ENCODE peak calls at places on chromosomes 13 and 19, in four cellular contexts. O is stimulated activated CD4-positive, alpha-beta T cell treated with anti-CD3 and anti-CD28 coated beads, Interleukin-1b, Interleukin-23, amount 100 ng/mL, for 4 hours; K is A172; L is H54. S is an unnamed sample.

GRCh38 chr19:912181-913079 is 589 bp downstream of the R3HDM4 start:
- DNase-seq in O (no peak), K (no peak), L (no peak), S (no peak)

GRCh38 chr19:35716735-35716984 is 1.1 kb upstream of the KMT2B start:
- DNase-seq in O (no peak), K (no peak), L (no peak), S (no peak)

GRCh38 chr19:8307965-8308866 is at the start of gene CD320:
- DNase-seq in O (peak), K (peak), L (peak), S (peak)

GRCh38 chr19:19403373-19403901 is 2.0 kb upstream of the GATAD2A start:
- DNase-seq in O (no peak), K (peak), L (peak), S (peak)

GRCh38 chr19:1104452-1105216 is 840 bp downstream of the GPX4 start:
- DNase-seq in O (peak), K (no peak), L (peak), S (peak)

GRCh38 chr19:20479483-20479882 is 86.1 kb downstream of the ZNF737 start:
- DNase-seq in O (no peak), K (no peak), L (no peak), S (no peak)

GRCh38 chr13:113535381-113535781 is 44.9 kb upstream of the DCUN1D2 start:
- DNase-seq in O (no peak), K (no peak), L (no peak), S (no peak)

GRCh38 chr13:21229241-21230024 is 53.0 kb downstream of the MRPL57 start:
- DNase-seq in O (no peak), K (no peak), L (no peak), S (no peak)

GRCh38 chr19:51821921-51822716 is 27.2 kb downstream of the FPR3 start:
- DNase-seq in O (no peak), K (no peak), L (no peak), S (peak)

GRCh38 chr19:6674868-6675305 is 4.9 kb upstream of the TNFSF14 start:
- DNase-seq in O (peak), K (peak), L (peak), S (peak)

GRCh38 chr19:1073956-1074511 is 7.1 kb downstream of the ARHGAP45 start:
- DNase-seq in O (no peak), K (no peak), L (no peak), S (no peak)

GRCh38 chr13:52599853-52600603 is 42.2 kb upstream of the HNRNPA1L2 start:
- DNase-seq in O (no peak), K (no peak), L (no peak), S (peak)

GRCh38 chr13:21902709-21903098 is 231.8 kb downstream of the FGF9 start:
- DNase-seq in O (no peak), K (no peak), L (no peak), S (no peak)

GRCh38 chr13:37403776-37404497 is 194.6 kb downstream of the POSTN start:
- DNase-seq in O (no peak), K (no peak), L (no peak), S (peak)

GRCh38 chr13:31790992-31791391 is 51.7 kb downstream of the RXFP2 start:
- DNase-seq in O (no peak), K (peak), L (no peak), S (peak)

GRCh38 chr13:40664100-40665060 is 2.1 kb downstream of the FOXO1 start:
- DNase-seq in O (peak), K (no peak), L (no peak), S (peak)

GRCh38 chr19:8468761-8469458 is 24.1 kb downstream of the HNRNPM start:
- DNase-seq in O (no peak), K (no peak), L (no peak), S (no peak)

GRCh38 chr13:19862511-19863313 is 737 bp downstream of the ZMYM5 start:
- DNase-seq in O (peak), K (peak), L (no peak), S (peak)

GRCh38 chr13:51033431-51034185 is 77.5 kb downstream of the C13orf42 start:
- DNase-seq in O (no peak), K (no peak), L (no peak), S (no peak)

GRCh38 chr19:34600366-34600765 is 76.6 kb downstream of the SCGB2B2 start:
- DNase-seq in O (no peak), K (no peak), L (no peak), S (no peak)

GRCh38 chr19:8697671-8698432 is 743 bp downstream of the ACTL9 start:
- DNase-seq in O (no peak), K (no peak), L (no peak), S (no peak)

GRCh38 chr19:1873524-1874473 is 10.4 kb upstream of the KLF16 start:
- DNase-seq in O (no peak), K (no peak), L (no peak), S (no peak)

GRCh38 chr19:33879818-33880575 is 83.3 kb downstream of the KCTD15 start:
- DNase-seq in O (no peak), K (no peak), L (no peak), S (peak)

GRCh38 chr13:32726374-32727037 is 140.3 kb downstream of the PDS5B start:
- DNase-seq in O (no peak), K (no peak), L (no peak), S (no peak)

GRCh38 chr19:56333506-56333905 is 18.9 kb upstream of the ZSCAN5A start:
- DNase-seq in O (no peak), K (peak), L (peak), S (peak)

GRCh38 chr19:31518216-31518615 is 169.0 kb upstream of the TSHZ3 start:
- DNase-seq in O (no peak), K (no peak), L (no peak), S (no peak)

GRCh38 chr19:3670796-3671679 is 29.2 kb downstream of the PIP5K1C start:
- DNase-seq in O (no peak), K (peak), L (no peak), S (no peak)

GRCh38 chr19:44367024-44367423 is 10.5 kb upstream of the ZNF112 start:
- DNase-seq in O (no peak), K (no peak), L (no peak), S (peak)

GRCh38 chr19:36973021-36973843 is 57.1 kb downstream of the ZNF568 start:
- DNase-seq in O (peak), K (no peak), L (peak), S (peak)

GRCh38 chr13:101013245-101013644 is 338.6 kb upstream of the TMTC4 start:
- DNase-seq in O (no peak), K (peak), L (no peak), S (peak)